ENCODE peak calls at places on chromosomes 16 and 17, in ten cellular contexts. A is frontal cortex, S is Caki2, N is small intestine, R is pons, X is left cardiac atrium, V is CD14-positive monocyte, Q is sciatic nerve, Y is HT-29, H is memory B cell. E is an unnamed sample.

GRCh38 chr17:76642032-76642561 is 1.5 kb downstream of the ST6GALNAC1 start:
- DNase-seq in A (no peak), S (no peak), N (no peak), R (no peak), X (no peak), V (no peak), Q (no peak), Y (no peak), H (no peak), E (no peak)

GRCh38 chr16:21663889-21664647 is at the start of gene OTOA:
- DNase-seq in A (no peak), S (no peak), N (no peak), R (no peak), X (no peak), V (no peak), Q (no peak), Y (no peak), H (peak), E (no peak)

GRCh38 chr17:45408611-45409421 is 23.9 kb downstream of the ARHGAP27 start:
- DNase-seq in A (no peak), S (no peak), N (peak), R (no peak), X (no peak), V (peak), Q (no peak), Y (peak), H (no peak), E (no peak)

GRCh38 chr17:77961741-77962140 is 3.2 kb downstream of the TNRC6C start:
- DNase-seq in A (no peak), S (no peak), N (no peak), R (no peak), X (no peak), V (no peak), Q (no peak), Y (no peak), H (no peak), E (no peak)

GRCh38 chr17:8753976-8754440 is 4.3 kb downstream of the SPDYE4 start:
- DNase-seq in A (no peak), S (peak), N (peak), R (peak), X (no peak), V (no peak), Q (no peak), Y (peak), H (no peak), E (no peak)

GRCh38 chr17:39609416-39610025 is 1.8 kb upstream of the NEUROD2 start:
- DNase-seq in A (no peak), S (no peak), N (no peak), R (no peak), X (no peak), V (no peak), Q (no peak), Y (no peak), H (no peak), E (no peak)

GRCh38 chr17:4999429-5000093 is 1.8 kb downstream of the KIF1C start:
- DNase-seq in A (no peak), S (no peak), N (no peak), R (no peak), X (no peak), V (no peak), Q (no peak), Y (no peak), H (no peak), E (no peak)

GRCh38 chr17:42653179-42654124 is 5.6 kb upstream of the TUBG2 start:
- DNase-seq in A (no peak), S (no peak), N (no peak), R (no peak), X (peak), V (no peak), Q (peak), Y (no peak), H (no peak), E (no peak)

GRCh38 chr16:50737420-50737959 is 4.4 kb upstream of the CYLD start:
- DNase-seq in A (no peak), S (no peak), N (no peak), R (no peak), X (no peak), V (no peak), Q (no peak), Y (no peak), H (no peak), E (no peak)

GRCh38 chr17:1196946-1197345 is 17.2 kb upstream of the ABR start:
- DNase-seq in A (no peak), S (no peak), N (no peak), R (no peak), X (no peak), V (no peak), Q (no peak), Y (no peak), H (no peak), E (no peak)

GRCh38 chr17:68462381-68463210 is 5.3 kb upstream of the WIPI1 start:
- DNase-seq in A (peak), S (peak), N (peak), R (peak), X (peak), V (peak), Q (peak), Y (peak), H (peak), E (no peak)

GRCh38 chr17:68790931-68791330 is 164.3 kb downstream of the ABCA8 start:
- DNase-seq in A (no peak), S (no peak), N (no peak), R (no peak), X (peak), V (no peak), Q (peak), Y (no peak), H (no peak), E (no peak)

GRCh38 chr16:85329059-85329812 is 217.0 kb upstream of the CIBAR2 start:
- DNase-seq in A (no peak), S (no peak), N (peak), R (no peak), X (no peak), V (no peak), Q (no peak), Y (peak), H (no peak), E (no peak)

GRCh38 chr16:2084688-2085625 is 37.2 kb downstream of the TSC2 start:
- DNase-seq in A (peak), S (no peak), N (no peak), R (no peak), X (no peak), V (no peak), Q (no peak), Y (no peak), H (no peak), E (no peak)

GRCh38 chr16:68309798-68310197 is 948 bp downstream of the SLC7A6OS start:
- DNase-seq in A (no peak), S (no peak), N (no peak), R (no peak), X (no peak), V (no peak), Q (no peak), Y (no peak), H (no peak), E (no peak)

GRCh38 chr16:55072976-55073375 is 142.3 kb downstream of the IRX5 start:
- DNase-seq in A (no peak), S (no peak), N (no peak), R (no peak), X (no peak), V (no peak), Q (no peak), Y (no peak), H (no peak), E (no peak)

GRCh38 chr17:79836952-79837887 is 2.0 kb downstream of the CBX4 start:
- DNase-seq in A (no peak), S (peak), N (peak), R (peak), X (peak), V (peak), Q (peak), Y (peak), H (peak), E (no peak)

GRCh38 chr17:5467416-5467815 is 1.4 kb downstream of the DHX33 start:
- DNase-seq in A (no peak), S (no peak), N (no peak), R (no peak), X (no peak), V (no peak), Q (no peak), Y (peak), H (no peak), E (no peak)

GRCh38 chr17:37543527-37544122 is 53.9 kb downstream of the DUSP14 start:
- DNase-seq in A (no peak), S (no peak), N (no peak), R (no peak), X (no peak), V (no peak), Q (no peak), Y (no peak), H (no peak), E (no peak)

GRCh38 chr16:88392616-88393015 is 9.9 kb downstream of the ZNF469 start:
- DNase-seq in A (no peak), S (no peak), N (no peak), R (no peak), X (no peak), V (no peak), Q (no peak), Y (no peak), H (no peak), E (no peak)

GRCh38 chr17:40322417-40323315 is 13.7 kb downstream of the RARA start:
- DNase-seq in A (no peak), S (peak), N (peak), R (peak), X (peak), V (peak), Q (no peak), Y (peak), H (peak), E (no peak)

GRCh38 chr16:85086347-85087291 is 25.7 kb downstream of the CIBAR2 start:
- DNase-seq in A (peak), S (peak), N (peak), R (peak), X (peak), V (no peak), Q (no peak), Y (peak), H (peak), E (peak)

GRCh38 chr17:1764274-1764673 is 2.4 kb downstream of the SERPINF1 start:
- DNase-seq in A (no peak), S (no peak), N (peak), R (peak), X (peak), V (no peak), Q (peak), Y (no peak), H (no peak), E (no peak)

GRCh38 chr17:76697702-76698465 is 12.9 kb downstream of the MXRA7 start:
- DNase-seq in A (no peak), S (peak), N (no peak), R (no peak), X (peak), V (no peak), Q (no peak), Y (no peak), H (no peak), E (no peak)

GRCh38 chr16:49181812-49182211 is 99.8 kb downstream of the CBLN1 start:
- DNase-seq in A (no peak), S (no peak), N (no peak), R (no peak), X (no peak), V (no peak), Q (no peak), Y (no peak), H (no peak), E (no peak)

GRCh38 chr17:3558603-3559269 is 1.1 kb upstream of the TRPV3 start:
- DNase-seq in A (no peak), S (no peak), N (peak), R (no peak), X (no peak), V (no peak), Q (no peak), Y (peak), H (peak), E (no peak)

GRCh38 chr17:42866216-42866615 is 15.2 kb downstream of the AOC3 start:
- DNase-seq in A (no peak), S (no peak), N (no peak), R (no peak), X (no peak), V (no peak), Q (no peak), Y (no peak), H (no peak), E (no peak)

GRCh38 chr17:34001246-34001645 is 253.8 kb upstream of the CCL2 start:
- DNase-seq in A (no peak), S (no peak), N (no peak), R (no peak), X (no peak), V (no peak), Q (no peak), Y (no peak), H (no peak), E (no peak)

GRCh38 chr16:11639925-11640899 is 28.0 kb upstream of the SNN start:
- DNase-seq in A (no peak), S (peak), N (peak), R (peak), X (peak), V (peak), Q (peak), Y (peak), H (no peak), E (peak)

GRCh38 chr16:56758432-56758831 is 28.5 kb downstream of the NUP93 start:
- DNase-seq in A (no peak), S (no peak), N (no peak), R (no peak), X (no peak), V (no peak), Q (no peak), Y (no peak), H (no peak), E (no peak)

GRCh38 chr16:4323071-4323844 is 7.4 kb downstream of the GLIS2 start:
- DNase-seq in A (peak), S (no peak), N (no peak), R (no peak), X (no peak), V (no peak), Q (peak), Y (peak), H (no peak), E (no peak)

GRCh38 chr16:56686758-56687157 is 4.5 kb downstream of the MT1X start:
- DNase-seq in A (no peak), S (no peak), N (no peak), R (no peak), X (no peak), V (no peak), Q (no peak), Y (no peak), H (no peak), E (no peak)

GRCh38 chr17:40017422-40018080 is 2.3 kb downstream of the CSF3 start:
- DNase-seq in A (no peak), S (no peak), N (no peak), R (no peak), X (peak), V (no peak), Q (no peak), Y (no peak), H (no peak), E (no peak)

GRCh38 chr16:30004811-30005242 is 6.0 kb downstream of the DOC2A start:
- DNase-seq in A (no peak), S (no peak), N (peak), R (no peak), X (no peak), V (no peak), Q (no peak), Y (peak), H (no peak), E (no peak)

GRCh38 chr17:55434721-55435120 is 13.1 kb upstream of the MMD start:
- DNase-seq in A (no peak), S (no peak), N (no peak), R (no peak), X (no peak), V (no peak), Q (no peak), Y (no peak), H (no peak), E (no peak)

E was measured in epithelial cell of proximal tubule.